ENCODE peak calls at places on chromosomes 6 and 20, in seven cellular contexts. One of them, this sample, is unnamed.

GRCh38 chr20:35731862-35732643 is 10.0 kb downstream of the RBM39 start:
- DNase-seq in ovary: no peak
- DNase-seq in suprapubic skin: no peak
- DNase-seq in A549: no peak
- DNase-seq in IMR-90: no peak
- DNase-seq in body of pancreas: no peak
- DNase-seq in sigmoid colon: no peak
- DNase-seq in this sample: no peak

GRCh38 chr6:4496284-4496683 is 279.9 kb upstream of the CDYL start:
- DNase-seq in ovary: no peak
- DNase-seq in suprapubic skin: no peak
- DNase-seq in A549: no peak
- DNase-seq in IMR-90: no peak
- DNase-seq in sigmoid colon: no peak
- DNase-seq in body of pancreas: no peak
- DNase-seq in this sample: no peak

GRCh38 chr6:34657037-34657306 is 39.6 kb downstream of the ILRUN start:
- DNase-seq in suprapubic skin: no peak
- DNase-seq in IMR-90: no peak
- DNase-seq in ovary: no peak
- DNase-seq in sigmoid colon: no peak
- DNase-seq in body of pancreas: no peak
- DNase-seq in A549: no peak
- DNase-seq in this sample: no peak

GRCh38 chr20:33668087-33668790 is 1.5 kb downstream of the ACTL10 start:
- DNase-seq in body of pancreas: peak
- DNase-seq in IMR-90: no peak
- DNase-seq in ovary: no peak
- DNase-seq in suprapubic skin: peak
- DNase-seq in sigmoid colon: peak
- DNase-seq in A549: peak
- DNase-seq in this sample: peak

GRCh38 chr20:45933231-45934045 is 1.0 kb upstream of the PCIF1 start:
- DNase-seq in body of pancreas: peak
- DNase-seq in sigmoid colon: peak
- DNase-seq in suprapubic skin: no peak
- DNase-seq in IMR-90: peak
- DNase-seq in ovary: peak
- DNase-seq in A549: peak
- DNase-seq in this sample: peak

GRCh38 chr6:65646494-65647035 is 60.5 kb downstream of the EYS start:
- DNase-seq in A549: no peak
- DNase-seq in IMR-90: no peak
- DNase-seq in ovary: no peak
- DNase-seq in suprapubic skin: no peak
- DNase-seq in sigmoid colon: no peak
- DNase-seq in body of pancreas: no peak
- DNase-seq in this sample: no peak

GRCh38 chr6:158771399-158772158 is 47.6 kb downstream of the EZR start:
- DNase-seq in ovary: no peak
- DNase-seq in suprapubic skin: no peak
- DNase-seq in body of pancreas: no peak
- DNase-seq in A549: no peak
- DNase-seq in sigmoid colon: no peak
- DNase-seq in IMR-90: no peak
- DNase-seq in this sample: no peak

GRCh38 chr6:27025351-27025750 is 222.2 kb upstream of the PRSS16 start:
- DNase-seq in A549: no peak
- DNase-seq in ovary: no peak
- DNase-seq in suprapubic skin: no peak
- DNase-seq in body of pancreas: no peak
- DNase-seq in sigmoid colon: no peak
- DNase-seq in IMR-90: no peak
- DNase-seq in this sample: no peak

GRCh38 chr6:109311481-109311880 is 70.8 kb downstream of the CD164 start:
- DNase-seq in IMR-90: no peak
- DNase-seq in ovary: no peak
- DNase-seq in A549: no peak
- DNase-seq in sigmoid colon: no peak
- DNase-seq in suprapubic skin: no peak
- DNase-seq in body of pancreas: no peak
- DNase-seq in this sample: peak

GRCh38 chr6:166413491-166413951 is 30.8 kb upstream of the MPC1 start:
- DNase-seq in suprapubic skin: no peak
- DNase-seq in sigmoid colon: no peak
- DNase-seq in IMR-90: no peak
- DNase-seq in ovary: no peak
- DNase-seq in A549: no peak
- DNase-seq in body of pancreas: no peak
- DNase-seq in this sample: no peak

GRCh38 chr20:49888341-49889244 is 26.7 kb downstream of the SPATA2 start:
- DNase-seq in A549: peak
- DNase-seq in ovary: peak
- DNase-seq in suprapubic skin: no peak
- DNase-seq in sigmoid colon: peak
- DNase-seq in body of pancreas: peak
- DNase-seq in IMR-90: peak
- DNase-seq in this sample: no peak

GRCh38 chr6:139037490-139037889 is 8.9 kb downstream of the ABRACL start:
- DNase-seq in sigmoid colon: no peak
- DNase-seq in IMR-90: peak
- DNase-seq in body of pancreas: no peak
- DNase-seq in suprapubic skin: no peak
- DNase-seq in A549: no peak
- DNase-seq in ovary: no peak
- DNase-seq in this sample: no peak

GRCh38 chr20:45061244-45061643 is 39.7 kb downstream of the KCNS1 start:
- DNase-seq in suprapubic skin: no peak
- DNase-seq in A549: peak
- DNase-seq in IMR-90: peak
- DNase-seq in ovary: no peak
- DNase-seq in sigmoid colon: no peak
- DNase-seq in body of pancreas: no peak
- DNase-seq in this sample: no peak

GRCh38 chr6:152206072-152206818 is 398.8 kb downstream of the ESR1 start:
- DNase-seq in IMR-90: peak
- DNase-seq in body of pancreas: peak
- DNase-seq in A549: peak
- DNase-seq in suprapubic skin: no peak
- DNase-seq in sigmoid colon: peak
- DNase-seq in ovary: no peak
- DNase-seq in this sample: no peak

GRCh38 chr20:1324598-1325172 is 4.3 kb downstream of the SDCBP2 start:
- DNase-seq in A549: peak
- DNase-seq in body of pancreas: peak
- DNase-seq in sigmoid colon: peak
- DNase-seq in ovary: peak
- DNase-seq in suprapubic skin: peak
- DNase-seq in IMR-90: peak
- DNase-seq in this sample: peak

GRCh38 chr6:17012421-17013225 is 89.2 kb upstream of the STMND1 start:
- DNase-seq in A549: no peak
- DNase-seq in ovary: no peak
- DNase-seq in suprapubic skin: no peak
- DNase-seq in sigmoid colon: peak
- DNase-seq in body of pancreas: peak
- DNase-seq in IMR-90: peak
- DNase-seq in this sample: no peak

GRCh38 chr6:100393493-100393892 is 71.2 kb downstream of the SIM1 start:
- DNase-seq in A549: no peak
- DNase-seq in ovary: no peak
- DNase-seq in suprapubic skin: no peak
- DNase-seq in IMR-90: no peak
- DNase-seq in body of pancreas: no peak
- DNase-seq in sigmoid colon: no peak
- DNase-seq in this sample: no peak

GRCh38 chr6:111105578-111105977 is 18.3 kb downstream of the SLC16A10 start:
- DNase-seq in A549: peak
- DNase-seq in body of pancreas: peak
- DNase-seq in suprapubic skin: no peak
- DNase-seq in sigmoid colon: no peak
- DNase-seq in IMR-90: peak
- DNase-seq in ovary: peak
- DNase-seq in this sample: peak

GRCh38 chr6:8020083-8020482 is 44.1 kb downstream of the BLOC1S5 start:
- DNase-seq in IMR-90: no peak
- DNase-seq in suprapubic skin: no peak
- DNase-seq in sigmoid colon: no peak
- DNase-seq in A549: no peak
- DNase-seq in body of pancreas: no peak
- DNase-seq in ovary: no peak
- DNase-seq in this sample: no peak

GRCh38 chr6:8017705-8018104 is 46.5 kb downstream of the BLOC1S5 start:
- DNase-seq in body of pancreas: no peak
- DNase-seq in IMR-90: no peak
- DNase-seq in sigmoid colon: no peak
- DNase-seq in suprapubic skin: no peak
- DNase-seq in ovary: no peak
- DNase-seq in A549: no peak
- DNase-seq in this sample: no peak

GRCh38 chr6:8013763-8014162 is 50.4 kb downstream of the BLOC1S5 start:
- DNase-seq in suprapubic skin: no peak
- DNase-seq in IMR-90: no peak
- DNase-seq in ovary: no peak
- DNase-seq in body of pancreas: no peak
- DNase-seq in A549: no peak
- DNase-seq in sigmoid colon: no peak
- DNase-seq in this sample: no peak

GRCh38 chr6:8014947-8015346 is 49.2 kb downstream of the BLOC1S5 start:
- DNase-seq in sigmoid colon: no peak
- DNase-seq in IMR-90: peak
- DNase-seq in body of pancreas: no peak
- DNase-seq in ovary: no peak
- DNase-seq in A549: no peak
- DNase-seq in suprapubic skin: no peak
- DNase-seq in this sample: no peak

DNA sequence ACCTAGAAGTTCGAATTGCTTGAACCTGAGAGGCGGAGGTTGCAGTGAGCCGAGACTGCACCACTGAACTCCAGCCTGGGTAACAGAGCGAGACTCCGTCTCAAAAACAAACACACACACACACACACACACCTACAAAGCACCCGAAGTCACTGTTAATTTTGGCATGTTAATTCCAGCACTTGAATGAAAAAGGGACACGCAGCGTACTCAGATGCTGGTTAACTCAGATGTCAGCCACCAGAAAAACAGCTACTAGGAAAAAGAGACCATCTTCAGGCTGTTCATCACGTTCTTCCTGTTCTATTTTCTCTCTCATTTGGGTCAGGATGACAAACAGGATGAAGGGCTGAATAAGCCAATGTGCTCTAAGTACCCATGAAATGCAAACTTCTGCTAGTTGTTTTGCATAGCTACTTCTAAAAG is 46.9 kb downstream of the BLOC1S5 start:
- DNase-seq in ovary: no peak
- DNase-seq in suprapubic skin: no peak
- DNase-seq in sigmoid colon: no peak
- DNase-seq in A549: no peak
- DNase-seq in IMR-90: no peak
- DNase-seq in body of pancreas: no peak
- DNase-seq in this sample: no peak
- H3K4me3 ChIP-seq in ovary: no peak
- H3K4me3 ChIP-seq in suprapubic skin: no peak
- H3K4me3 ChIP-seq in sigmoid colon: no peak
- H3K4me3 ChIP-seq in A549: no peak
- H3K4me3 ChIP-seq in IMR-90: no peak
- H3K4me3 ChIP-seq in body of pancreas: no peak
- H3K4me3 ChIP-seq in this sample: no peak

GRCh38 chr6:157641837-157642236 is 181.2 kb upstream of the SNX9 start:
- DNase-seq in body of pancreas: no peak
- DNase-seq in A549: no peak
- DNase-seq in suprapubic skin: no peak
- DNase-seq in IMR-90: no peak
- DNase-seq in ovary: no peak
- DNase-seq in sigmoid colon: no peak
- DNase-seq in this sample: no peak

GRCh38 chr6:157642736-157643135 is 180.3 kb upstream of the SNX9 start:
- DNase-seq in ovary: no peak
- DNase-seq in A549: no peak
- DNase-seq in sigmoid colon: no peak
- DNase-seq in body of pancreas: no peak
- DNase-seq in suprapubic skin: peak
- DNase-seq in IMR-90: no peak
- DNase-seq in this sample: no peak

GRCh38 chr6:157646012-157646411 is 177.0 kb upstream of the SNX9 start:
- DNase-seq in A549: no peak
- DNase-seq in ovary: no peak
- DNase-seq in sigmoid colon: peak
- DNase-seq in IMR-90: no peak
- DNase-seq in body of pancreas: no peak
- DNase-seq in suprapubic skin: no peak
- DNase-seq in this sample: no peak

GRCh38 chr6:157645201-157645795 is 177.7 kb upstream of the SNX9 start:
- DNase-seq in IMR-90: no peak
- DNase-seq in sigmoid colon: peak
- DNase-seq in A549: no peak
- DNase-seq in suprapubic skin: no peak
- DNase-seq in ovary: no peak
- DNase-seq in body of pancreas: no peak
- DNase-seq in this sample: no peak

GRCh38 chr6:157644043-157644810 is 178.8 kb upstream of the SNX9 start:
- DNase-seq in A549: peak
- DNase-seq in sigmoid colon: peak
- DNase-seq in ovary: no peak
- DNase-seq in IMR-90: no peak
- DNase-seq in suprapubic skin: peak
- DNase-seq in body of pancreas: no peak
- DNase-seq in this sample: no peak
- TF ChIP-seq CTCF in A549: peak
- TF ChIP-seq CTCF in sigmoid colon: no peak
- TF ChIP-seq CTCF in ovary: no peak
- TF ChIP-seq CTCF in IMR-90: no peak
- TF ChIP-seq CTCF in suprapubic skin: peak
- TF ChIP-seq CTCF in body of pancreas: no peak
- TF ChIP-seq CTCF in this sample: no peak

GRCh38 chr6:136784910-136785746 is 7.1 kb downstream of the MAP3K5 start:
- DNase-seq in sigmoid colon: peak
- DNase-seq in suprapubic skin: no peak
- DNase-seq in ovary: peak
- DNase-seq in IMR-90: no peak
- DNase-seq in A549: no peak
- DNase-seq in body of pancreas: peak
- DNase-seq in this sample: peak
- TF ChIP-seq POLR2A in sigmoid colon: no peak
- TF ChIP-seq POLR2A in suprapubic skin: no peak
- TF ChIP-seq POLR2A in ovary: no peak
- TF ChIP-seq POLR2A in IMR-90: no peak
- TF ChIP-seq POLR2A in A549: no peak
- TF ChIP-seq POLR2A in body of pancreas: no peak
- TF ChIP-seq POLR2A in this sample: no peak

DNA sequence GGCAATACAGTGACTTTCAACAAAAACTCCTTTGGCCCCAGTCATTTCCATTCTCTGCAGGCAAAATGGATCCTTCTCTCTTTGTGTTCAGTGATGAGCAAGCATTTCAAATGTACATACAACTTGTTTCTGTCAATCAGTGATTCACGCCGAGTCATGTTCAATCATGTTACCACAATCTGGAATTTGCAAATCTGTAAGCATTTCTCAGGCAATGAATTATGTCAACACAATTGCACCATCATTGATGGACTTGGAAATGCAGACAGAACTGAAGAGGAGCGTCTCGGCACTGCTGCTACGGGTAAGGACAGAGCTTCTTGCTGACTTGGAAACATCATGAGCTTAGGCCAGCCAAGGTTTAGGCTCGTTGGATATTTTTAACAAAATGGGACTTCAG is 132.8 kb upstream of the AGPAT4 start:
- DNase-seq in body of pancreas: no peak
- DNase-seq in suprapubic skin: no peak
- DNase-seq in A549: no peak
- DNase-seq in ovary: no peak
- DNase-seq in IMR-90: peak
- DNase-seq in sigmoid colon: no peak
- DNase-seq in this sample: no peak
- H3K4me3 ChIP-seq in body of pancreas: no peak
- H3K4me3 ChIP-seq in suprapubic skin: no peak
- H3K4me3 ChIP-seq in A549: no peak
- H3K4me3 ChIP-seq in ovary: no peak
- H3K4me3 ChIP-seq in IMR-90: no peak
- H3K4me3 ChIP-seq in sigmoid colon: no peak
- H3K4me3 ChIP-seq in this sample: no peak

This sample was measured in lower leg skin.